ENCODE peak calls at places on chromosomes 4 and X, in eight cellular contexts. S, N, P, R, O, C, E and I are unnamed samples.

GRCh38 chr4:3898098-3898497 is 131.9 kb downstream of the ADRA2C start:
- DNase-seq in O (no peak), P (no peak), R (no peak), N (no peak), E (no peak), C (no peak), S (no peak), I (no peak)

GRCh38 chrX:78321809-78322208 is 5.6 kb downstream of the CYSLTR1 start:
- DNase-seq in P (no peak), E (no peak), N (no peak), S (peak; percentile 23), O (no peak), C (peak; percentile 43), R (peak; percentile 37), I (peak; percentile 1)

GRCh38 chr4:138164218-138164617 is 77.9 kb downstream of the SLC7A11 start:
- DNase-seq in O (no peak), N (no peak), S (no peak), R (no peak), P (peak; percentile 15), E (no peak), C (no peak), I (no peak)

GRCh38 chrX:46381630-46382029 is 163.6 kb downstream of the ZNF674 start:
- DNase-seq in C (no peak), S (peak; percentile 33), R (no peak), O (peak; percentile 2), P (no peak), E (no peak), N (peak; percentile 46), I (no peak)

GRCh38 chrX:131830400-131831184 is 192.5 kb upstream of the STK26 start:
- DNase-seq in O (peak; percentile 17), R (no peak), C (peak; percentile 34), E (peak; percentile 13), S (peak; percentile 42), N (peak; percentile 71), P (peak; percentile 56), I (peak; percentile 70)

GRCh38 chr4:173235050-173235449 is 66.4 kb downstream of the GALNT7 start:
- DNase-seq in S (no peak), R (no peak), E (no peak), N (no peak), O (no peak), P (no peak), C (no peak), I (no peak)

GRCh38 chr4:29131304-29131703 is 1588.9 kb upstream of the PCDH7 start:
- DNase-seq in C (no peak), P (no peak), E (no peak), N (peak; percentile 7), R (no peak), O (no peak), S (no peak), I (no peak)

GRCh38 chr4:99028187-99028586 is 32.7 kb downstream of the METAP1 start:
- DNase-seq in P (no peak), O (no peak), C (no peak), R (no peak), N (peak; percentile 52), E (no peak), S (no peak), I (no peak)

GRCh38 chr4:101039367-101039766 is 308.0 kb downstream of the PPP3CA start:
- DNase-seq in S (peak; percentile 57), E (no peak), C (no peak), P (no peak), R (no peak), N (no peak), O (no peak), I (no peak)

GRCh38 chr4:173752610-173753009 is 222.6 kb upstream of the HAND2 start:
- DNase-seq in S (peak; percentile 35), C (no peak), P (no peak), N (peak; percentile 37), E (no peak), O (no peak), R (no peak), I (no peak)

GRCh38 chr4:38519671-38520070 is 144.3 kb upstream of the KLF3 start:
- DNase-seq in E (no peak), O (no peak), N (no peak), R (no peak), C (no peak), S (no peak), P (no peak), I (no peak)

GRCh38 chrX:17860179-17860780 is 818 bp downstream of the RAI2 start:
- DNase-seq in O (no peak), N (no peak), P (no peak), S (peak; percentile 3), R (no peak), C (no peak), E (no peak), I (no peak)

GRCh38 chr4:137981277-137981676 is 260.9 kb downstream of the SLC7A11 start:
- DNase-seq in S (no peak), N (peak; percentile 77), P (no peak), E (no peak), R (no peak), O (no peak), C (no peak), I (no peak)

GRCh38 chrX:15943393-15943792 is 88.8 kb upstream of the AP1S2 start:
- DNase-seq in S (no peak), R (no peak), O (no peak), E (no peak), P (no peak), C (no peak), N (no peak), I (no peak)

GRCh38 chrX:40474205-40474626 is 106.6 kb upstream of the ATP6AP2 start:
- DNase-seq in R (no peak), S (no peak), O (no peak), C (no peak), N (no peak), E (no peak), P (no peak), I (no peak)

GRCh38 chr4:7255488-7255881 is 63.1 kb downstream of the SORCS2 start:
- DNase-seq in R (no peak), P (peak; percentile 15), O (no peak), C (no peak), N (no peak), E (no peak), S (no peak), I (no peak)

GRCh38 chr4:185141777-185142176 is 1.3 kb upstream of the SLC25A4 start:
- DNase-seq in P (no peak), E (no peak), C (no peak), R (no peak), S (no peak), O (no peak), N (no peak), I (no peak)

GRCh38 chr4:74376888-74377483 is 12.0 kb downstream of the EREG start:
- DNase-seq in P (peak; percentile 0), E (no peak), S (no peak), N (peak; percentile 75), C (no peak), R (no peak), O (no peak), I (peak; percentile 74)

GRCh38 chrX:16462912-16463311 is 187.0 kb upstream of the S100G start:
- DNase-seq in O (no peak), R (no peak), P (no peak), E (peak; percentile 0), S (no peak), N (no peak), C (no peak), I (no peak)

GRCh38 chr4:69092190-69092589 is 4.1 kb upstream of the UGT2B7 start:
- DNase-seq in P (no peak), O (no peak), C (no peak), S (no peak), R (no peak), N (peak; percentile 64), E (no peak), I (no peak)

GRCh38 chr4:147820975-147821374 is 89.1 kb downstream of the ARHGAP10 start:
- DNase-seq in O (no peak), E (no peak), N (no peak), C (no peak), S (no peak), P (no peak), R (no peak), I (no peak)

GRCh38 chr4:80154547-80154933 is 42.8 kb upstream of the PRDM8 start:
- DNase-seq in S (no peak), O (no peak), E (no peak), P (no peak), C (no peak), R (no peak), N (no peak), I (no peak)

GRCh38 chr4:172554588-172554987 is 614.0 kb upstream of the GALNT7 start:
- DNase-seq in N (no peak), O (no peak), C (no peak), R (no peak), P (no peak), S (no peak), E (no peak), I (no peak)

GRCh38 chrX:135498236-135498635 is 22.2 kb upstream of the INTS6L start:
- DNase-seq in S (no peak), N (no peak), E (no peak), C (no peak), R (no peak), O (no peak), P (no peak), I (no peak)

GRCh38 chrX:154509455-154509854 is 6.6 kb downstream of the FAM3A start:
- DNase-seq in P (no peak), E (no peak), C (no peak), O (no peak), N (no peak), R (no peak), S (no peak), I (no peak)

GRCh38 chr4:172962564-172963353 is 205.9 kb upstream of the GALNT7 start:
- DNase-seq in E (no peak), N (peak; percentile 45), P (no peak), C (no peak), S (no peak), O (no peak), R (no peak), I (no peak)

GRCh38 chr4:89290727-89291126 is 16.9 kb downstream of the GPRIN3 start:
- DNase-seq in C (no peak), P (peak; percentile 69), O (no peak), E (no peak), R (no peak), N (no peak), S (no peak), I (no peak)

GRCh38 chr4:41506071-41506470 is 31.9 kb upstream of the LIMCH1 start:
- DNase-seq in O (no peak), S (no peak), P (no peak), E (no peak), C (no peak), R (no peak), N (peak; percentile 62), I (no peak)

GRCh38 chr4:150821641-150822040 is 193.4 kb downstream of the LRBA start:
- DNase-seq in R (no peak), N (no peak), S (no peak), O (no peak), P (no peak), E (no peak), C (no peak), I (no peak)

GRCh38 chr4:173501592-173502150 is 28.4 kb downstream of the HAND2 start:
- DNase-seq in O (no peak), E (no peak), C (no peak), S (no peak), P (no peak), R (no peak), N (no peak), I (no peak)

GRCh38 chr4:76430519-76431388 is 4.3 kb upstream of the SHROOM3 start:
- DNase-seq in R (no peak), S (no peak), N (peak; percentile 71), P (peak; percentile 11), C (no peak), E (no peak), O (no peak), I (peak; percentile 52)

GRCh38 chr4:88893961-88894360 is 163.0 kb downstream of the FAM13A start:
- DNase-seq in E (no peak), O (no peak), P (no peak), N (peak; percentile 20), R (no peak), S (no peak), C (no peak), I (no peak)

GRCh38 chr4:144547678-144548298 is 98.2 kb upstream of the HHIP start:
- DNase-seq in O (no peak), E (no peak), P (no peak), N (no peak), C (no peak), S (no peak), R (no peak), I (no peak)

GRCh38 chr4:159358226-159358625 is 255.3 kb downstream of the RAPGEF2 start:
- DNase-seq in N (peak; percentile 81), C (no peak), E (no peak), P (no peak), R (no peak), O (no peak), S (no peak), I (no peak)